ENCODE peak calls at places on chromosomes 5 and 9, in five cellular contexts. E, H, J, U and X are unnamed samples.

GRCh38 chr9:111598730-111599091 is 736 bp downstream of the PTGR1 start:
- DNase-seq in E (no peak), H (peak), J (no peak), U (no peak), X (no peak)

GRCh38 chr5:143673676-143674468 is 138.1 kb upstream of the HMHB1 start:
- DNase-seq in E (no peak), H (no peak), J (peak), U (no peak), X (no peak)

GRCh38 chr9:136345281-136346156 is 18.0 kb downstream of the DNLZ start:
- DNase-seq in E (no peak), H (peak), J (no peak), U (no peak), X (peak)

GRCh38 chr5:109905906-109906305 is 216.2 kb downstream of the MAN2A1 start:
- DNase-seq in E (no peak), H (no peak), J (no peak), U (no peak), X (no peak)

GRCh38 chr9:108521063-108521462 is 334.7 kb downstream of the ACTL7B start:
- DNase-seq in E (no peak), H (no peak), J (no peak), U (no peak), X (no peak)

GRCh38 chr9:108813951-108814601 is 41.7 kb downstream of the ACTL7B start:
- DNase-seq in E (no peak), H (peak), J (peak), U (no peak), X (peak)

GRCh38 chr5:7394889-7395431 is 978 bp upstream of the ADCY2 start:
- DNase-seq in E (no peak), H (peak), J (no peak), U (no peak), X (no peak)

GRCh38 chr9:123011380-123011779 is 22.1 kb upstream of the GPR21 start:
- DNase-seq in E (no peak), H (no peak), J (no peak), U (no peak), X (no peak)

GRCh38 chr5:14560091-14560595 is 21.4 kb upstream of the OTULINL start:
- DNase-seq in E (no peak), H (peak), J (peak), U (no peak), X (no peak)

GRCh38 chr5:82413302-82414042 is 135.3 kb upstream of the RPS23 start:
- DNase-seq in E (no peak), H (no peak), J (no peak), U (no peak), X (no peak)

GRCh38 chr5:149325166-149325735 is 20.0 kb upstream of the GRPEL2 start:
- DNase-seq in E (no peak), H (no peak), J (no peak), U (no peak), X (no peak)

GRCh38 chr5:61159841-61160240 is 2.4 kb downstream of the SMIM15 start:
- DNase-seq in E (no peak), H (no peak), J (no peak), U (no peak), X (no peak)

GRCh38 chr5:117266237-117266725 is 691.7 kb upstream of the SEMA6A start:
- DNase-seq in E (no peak), H (no peak), J (no peak), U (no peak), X (no peak)

GRCh38 chr5:1008451-1009358 is at the start of gene NKD2:
- DNase-seq in E (no peak), H (peak), J (peak), U (peak), X (peak)

GRCh38 chr5:7717691-7718090 is 133.2 kb downstream of the CFAP90 start:
- DNase-seq in E (no peak), H (no peak), J (no peak), U (no peak), X (no peak)

GRCh38 chr9:64773491-64773931 is 511.5 kb downstream of the FOXD4L5 start:
- DNase-seq in E (no peak), H (peak), J (no peak), U (peak), X (no peak)

GRCh38 chr9:89502038-89502601 is 4.2 kb upstream of the SEMA4D start:
- DNase-seq in E (no peak), H (no peak), J (no peak), U (peak), X (no peak)

GRCh38 chr5:132065951-132066701 is 5.7 kb downstream of the IL3 start:
- DNase-seq in E (no peak), H (no peak), J (no peak), U (no peak), X (no peak)

GRCh38 chr5:66724336-66724735 is 128.1 kb downstream of the MAST4 start:
- DNase-seq in E (no peak), H (no peak), J (no peak), U (no peak), X (no peak)

GRCh38 chr5:137639645-137640044 is 96.2 kb downstream of the KLHL3 start:
- DNase-seq in E (no peak), H (no peak), J (no peak), U (no peak), X (no peak)

GRCh38 chr5:111655169-111655924 is 101.6 kb downstream of the NREP start:
- DNase-seq in E (no peak), H (peak), J (no peak), U (no peak), X (no peak)